ENCODE peak calls at places on chromosomes 7 and 10, in five cellular contexts. Y is iPS-NIHi11; T is brain microvascular endothelial cell; M is RCC 7860; U is activated T-helper 1 cell treated with anti-CD3 and anti-CD28 coated beads, Interleukin-2, amount 50 U/mL, for 16 hours. H is an unnamed sample.
A peak's percentile ranks its signal among the peaks of the same experiment; 100 is the strongest.

GRCh38 chr7:68073701-68074100 is 1077.1 kb downstream of the TYW1 start:
- DNase-seq in Y (no peak), T (no peak), M (no peak), U (no peak), H (no peak)

GRCh38 chr10:60937784-60938654 is 6.0 kb downstream of the RHOBTB1 start:
- DNase-seq in Y (no peak), T (peak; percentile 70), M (peak; percentile 57), U (no peak), H (no peak)

GRCh38 chr7:31938650-31939049 is 131.6 kb downstream of the PDE1C start:
- DNase-seq in Y (no peak), T (peak; percentile 20), M (peak; percentile 87), U (no peak), H (no peak)

GRCh38 chr7:107948645-107949442 is 54.1 kb downstream of the LAMB1 start:
- DNase-seq in Y (no peak), T (peak; percentile 93), M (no peak), U (no peak), H (no peak)

GRCh38 chr7:156158213-156158612 is 345.9 kb upstream of the SHH start:
- DNase-seq in Y (no peak), T (no peak), M (no peak), U (no peak), H (no peak)

GRCh38 chr7:105990726-105991465 is 27.8 kb downstream of the CDHR3 start:
- DNase-seq in Y (peak; percentile 61), T (no peak), M (no peak), U (no peak), H (no peak)

GRCh38 chr7:29878081-29878688 is 71.9 kb downstream of the WIPF3 start:
- DNase-seq in Y (no peak), T (peak; percentile 68), M (peak; percentile 19), U (no peak), H (no peak)

GRCh38 chr7:65978891-65979582 is 3.0 kb downstream of the GUSB start:
- DNase-seq in Y (no peak), T (no peak), M (no peak), U (no peak), H (no peak)

GRCh38 chr10:3774018-3774813 is 10.8 kb downstream of the KLF6 start:
- DNase-seq in Y (no peak), T (peak; percentile 86), M (peak; percentile 31), U (no peak), H (no peak)

GRCh38 chr10:97858001-97858439 is 8.4 kb downstream of the GOLGA7B start:
- DNase-seq in Y (no peak), T (no peak), M (peak; percentile 50), U (no peak), H (no peak)

GRCh38 chr10:125159486-125159931 is 854 bp downstream of the CTBP2 start:
- DNase-seq in Y (no peak), T (no peak), M (no peak), U (no peak), H (no peak)

GRCh38 chr7:158645842-158646241 is 58.2 kb upstream of the PTPRN2 start:
- DNase-seq in Y (no peak), T (no peak), M (no peak), U (no peak), H (no peak)

GRCh38 chr10:70518695-70519094 is 40.1 kb downstream of the PALD1 start:
- DNase-seq in Y (no peak), T (peak; percentile 72), M (no peak), U (no peak), H (no peak)

GRCh38 chr10:78181381-78182055 is 147.9 kb downstream of the RPS24 start:
- DNase-seq in Y (no peak), T (no peak), M (no peak), U (no peak), H (no peak)

GRCh38 chr7:31692451-31692850 is 5.4 kb downstream of the PPP1R17 start:
- DNase-seq in Y (no peak), T (no peak), M (no peak), U (no peak), H (no peak)

GRCh38 chr7:87784424-87784823 is 91.7 kb downstream of the SLC25A40 start:
- DNase-seq in Y (no peak), T (peak; percentile 9), M (no peak), U (no peak), H (no peak)

H was measured in NCI-H1436 treated with DMSO at 0.1 percent for 48 hours.